ENCODE peak calls at places on chromosomes 1 and 21, in seven cellular contexts. One of them, this sample, is unnamed.

GRCh38 chr1:1020415-1021009 is 592 bp downstream of the AGRN start:
- DNase-seq in sigmoid colon: no peak
- DNase-seq in HCT116: no peak
- DNase-seq in spleen: no peak
- DNase-seq in esophagus muscularis mucosa: no peak
- DNase-seq in stomach: no peak
- DNase-seq in transverse colon: no peak
- DNase-seq in this sample: no peak

GRCh38 chr1:225813250-225813964 is 3.5 kb downstream of the EPHX1 start:
- DNase-seq in transverse colon: peak
- DNase-seq in esophagus muscularis mucosa: no peak
- DNase-seq in sigmoid colon: peak
- DNase-seq in spleen: no peak
- DNase-seq in HCT116: no peak
- DNase-seq in stomach: peak
- DNase-seq in this sample: no peak

GRCh38 chr1:154819628-154820590 is 50.2 kb downstream of the KCNN3 start:
- DNase-seq in spleen: no peak
- DNase-seq in esophagus muscularis mucosa: no peak
- DNase-seq in HCT116: peak
- DNase-seq in stomach: peak
- DNase-seq in transverse colon: no peak
- DNase-seq in sigmoid colon: no peak
- DNase-seq in this sample: no peak

GRCh38 chr21:29232601-29233541 is 65.9 kb upstream of the BACH1 start:
- DNase-seq in stomach: no peak
- DNase-seq in sigmoid colon: no peak
- DNase-seq in esophagus muscularis mucosa: no peak
- DNase-seq in transverse colon: no peak
- DNase-seq in spleen: no peak
- DNase-seq in HCT116: no peak
- DNase-seq in this sample: no peak

GRCh38 chr21:15121655-15122120 is 56.9 kb upstream of the NRIP1 start:
- DNase-seq in stomach: peak
- DNase-seq in spleen: no peak
- DNase-seq in esophagus muscularis mucosa: no peak
- DNase-seq in sigmoid colon: no peak
- DNase-seq in HCT116: no peak
- DNase-seq in transverse colon: no peak
- DNase-seq in this sample: no peak

GRCh38 chr1:28887835-28888682 is 26.3 kb upstream of the EPB41 start:
- DNase-seq in spleen: peak
- DNase-seq in transverse colon: peak
- DNase-seq in stomach: peak
- DNase-seq in sigmoid colon: peak
- DNase-seq in HCT116: no peak
- DNase-seq in esophagus muscularis mucosa: no peak
- DNase-seq in this sample: no peak

GRCh38 chr1:162835157-162835899 is 25.6 kb downstream of the CCDC190 start:
- DNase-seq in spleen: no peak
- DNase-seq in stomach: no peak
- DNase-seq in transverse colon: no peak
- DNase-seq in esophagus muscularis mucosa: no peak
- DNase-seq in sigmoid colon: no peak
- DNase-seq in HCT116: no peak
- DNase-seq in this sample: no peak

GRCh38 chr1:190043655-190044054 is 434.0 kb downstream of the BRINP3 start:
- DNase-seq in esophagus muscularis mucosa: no peak
- DNase-seq in stomach: no peak
- DNase-seq in sigmoid colon: no peak
- DNase-seq in transverse colon: no peak
- DNase-seq in HCT116: no peak
- DNase-seq in spleen: no peak
- DNase-seq in this sample: no peak

GRCh38 chr1:175933801-175934200 is 190.4 kb upstream of the TNR start:
- DNase-seq in spleen: no peak
- DNase-seq in transverse colon: no peak
- DNase-seq in stomach: no peak
- DNase-seq in esophagus muscularis mucosa: no peak
- DNase-seq in HCT116: no peak
- DNase-seq in sigmoid colon: no peak
- DNase-seq in this sample: no peak

GRCh38 chr1:97332716-97333115 is 588.1 kb downstream of the DPYD start:
- DNase-seq in esophagus muscularis mucosa: no peak
- DNase-seq in stomach: no peak
- DNase-seq in transverse colon: no peak
- DNase-seq in HCT116: no peak
- DNase-seq in spleen: no peak
- DNase-seq in sigmoid colon: no peak
- DNase-seq in this sample: no peak

GRCh38 chr21:15703932-15704331 is 25.9 kb upstream of the USP25 start:
- DNase-seq in stomach: no peak
- DNase-seq in transverse colon: no peak
- DNase-seq in esophagus muscularis mucosa: no peak
- DNase-seq in sigmoid colon: no peak
- DNase-seq in spleen: no peak
- DNase-seq in HCT116: no peak
- DNase-seq in this sample: no peak

GRCh38 chr1:3504823-3505155 is 50.3 kb downstream of the ARHGEF16 start:
- DNase-seq in esophagus muscularis mucosa: no peak
- DNase-seq in transverse colon: no peak
- DNase-seq in spleen: no peak
- DNase-seq in stomach: no peak
- DNase-seq in sigmoid colon: no peak
- DNase-seq in HCT116: no peak
- DNase-seq in this sample: no peak

GRCh38 chr1:62128765-62129164 is 65.9 kb upstream of the L1TD1 start:
- DNase-seq in spleen: no peak
- DNase-seq in stomach: no peak
- DNase-seq in sigmoid colon: no peak
- DNase-seq in transverse colon: no peak
- DNase-seq in esophagus muscularis mucosa: no peak
- DNase-seq in HCT116: no peak
- DNase-seq in this sample: no peak

DNA sequence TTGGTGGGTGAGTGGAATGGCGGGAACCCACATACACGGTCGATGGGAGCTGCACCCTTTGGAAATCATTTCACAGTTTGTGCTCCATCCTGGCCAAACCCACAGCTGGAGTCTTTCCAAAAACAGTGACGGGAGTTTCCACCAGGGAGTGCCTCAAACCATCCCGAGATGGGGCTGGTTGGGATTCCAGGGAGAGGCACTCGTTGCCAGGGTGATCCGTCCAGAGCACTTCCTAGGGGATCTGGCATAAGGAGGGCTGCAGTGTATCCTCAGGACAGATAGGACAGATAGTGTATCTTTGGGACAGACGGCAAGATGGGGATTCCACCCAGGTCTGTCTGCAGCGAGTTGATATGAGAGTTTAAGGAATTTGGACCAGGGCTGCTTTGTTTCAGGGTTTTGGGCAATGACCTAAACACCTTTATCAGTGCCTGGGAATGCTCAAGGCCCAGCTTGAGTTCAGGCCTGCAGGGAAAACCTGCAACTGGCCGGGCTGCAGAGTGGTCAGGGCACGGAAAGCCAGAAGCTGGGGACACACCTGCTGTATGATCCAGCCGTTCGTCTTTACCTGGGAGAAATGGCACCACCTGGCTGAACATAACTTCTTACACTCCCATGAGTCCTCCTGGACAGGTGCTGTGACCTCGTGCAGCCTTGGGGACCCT is 3.4 kb upstream of the POFUT2 start:
- DNase-seq in transverse colon: no peak
- DNase-seq in HCT116: no peak
- DNase-seq in esophagus muscularis mucosa: no peak
- DNase-seq in stomach: peak
- DNase-seq in sigmoid colon: peak
- DNase-seq in spleen: no peak
- DNase-seq in this sample: no peak
- TF ChIP-seq POLR2A in transverse colon: no peak
- TF ChIP-seq POLR2A in HCT116: no peak
- TF ChIP-seq POLR2A in esophagus muscularis mucosa: no peak
- TF ChIP-seq POLR2A in stomach: no peak
- TF ChIP-seq POLR2A in sigmoid colon: no peak
- TF ChIP-seq POLR2A in spleen: no peak
- TF ChIP-seq POLR2A in this sample: no peak

GRCh38 chr1:54886724-54887664 is at the start of gene DHCR24:
- DNase-seq in stomach: peak
- DNase-seq in sigmoid colon: peak
- DNase-seq in transverse colon: peak
- DNase-seq in spleen: peak
- DNase-seq in esophagus muscularis mucosa: no peak
- DNase-seq in HCT116: peak
- DNase-seq in this sample: peak
- TF ChIP-seq POLR2AphosphoS5 in stomach: no peak
- TF ChIP-seq POLR2AphosphoS5 in sigmoid colon: no peak
- TF ChIP-seq POLR2AphosphoS5 in transverse colon: peak
- TF ChIP-seq POLR2AphosphoS5 in spleen: peak
- TF ChIP-seq POLR2AphosphoS5 in esophagus muscularis mucosa: peak
- TF ChIP-seq POLR2AphosphoS5 in HCT116: peak
- TF ChIP-seq POLR2AphosphoS5 in this sample: peak

GRCh38 chr1:11842154-11843041 is 5.2 kb downstream of the NPPA start:
- DNase-seq in esophagus muscularis mucosa: no peak
- DNase-seq in transverse colon: peak
- DNase-seq in spleen: peak
- DNase-seq in stomach: no peak
- DNase-seq in HCT116: no peak
- DNase-seq in sigmoid colon: no peak
- DNase-seq in this sample: no peak

GRCh38 chr1:11841245-11842153 is 6.1 kb downstream of the NPPA start:
- DNase-seq in HCT116: no peak
- DNase-seq in spleen: no peak
- DNase-seq in esophagus muscularis mucosa: no peak
- DNase-seq in sigmoid colon: no peak
- DNase-seq in stomach: no peak
- DNase-seq in transverse colon: no peak
- DNase-seq in this sample: no peak

GRCh38 chr1:11847667-11848445 is at the start of gene NPPA:
- DNase-seq in HCT116: no peak
- DNase-seq in esophagus muscularis mucosa: no peak
- DNase-seq in spleen: no peak
- DNase-seq in transverse colon: no peak
- DNase-seq in stomach: no peak
- DNase-seq in sigmoid colon: no peak
- DNase-seq in this sample: no peak

GRCh38 chr1:11850121-11850520 is 2.5 kb upstream of the NPPA start:
- DNase-seq in esophagus muscularis mucosa: no peak
- DNase-seq in HCT116: no peak
- DNase-seq in spleen: no peak
- DNase-seq in stomach: no peak
- DNase-seq in sigmoid colon: no peak
- DNase-seq in transverse colon: no peak
- DNase-seq in this sample: no peak

GRCh38 chr1:11845641-11846335 is 1.8 kb downstream of the NPPA start:
- DNase-seq in HCT116: no peak
- DNase-seq in spleen: no peak
- DNase-seq in transverse colon: no peak
- DNase-seq in esophagus muscularis mucosa: no peak
- DNase-seq in sigmoid colon: no peak
- DNase-seq in stomach: no peak
- DNase-seq in this sample: no peak
- TF ChIP-seq CTCF in HCT116: no peak
- TF ChIP-seq CTCF in spleen: no peak
- TF ChIP-seq CTCF in transverse colon: no peak
- TF ChIP-seq CTCF in esophagus muscularis mucosa: no peak
- TF ChIP-seq CTCF in sigmoid colon: no peak
- TF ChIP-seq CTCF in stomach: no peak
- TF ChIP-seq CTCF in this sample: no peak

GRCh38 chr1:198653815-198654413 is 15.1 kb downstream of the PTPRC start:
- DNase-seq in transverse colon: no peak
- DNase-seq in HCT116: no peak
- DNase-seq in stomach: no peak
- DNase-seq in sigmoid colon: no peak
- DNase-seq in esophagus muscularis mucosa: no peak
- DNase-seq in spleen: no peak
- DNase-seq in this sample: no peak

GRCh38 chr1:198655464-198656121 is 16.8 kb downstream of the PTPRC start:
- DNase-seq in sigmoid colon: no peak
- DNase-seq in transverse colon: no peak
- DNase-seq in esophagus muscularis mucosa: no peak
- DNase-seq in spleen: no peak
- DNase-seq in HCT116: no peak
- DNase-seq in stomach: no peak
- DNase-seq in this sample: no peak

GRCh38 chr1:198660341-198661056 is 21.7 kb downstream of the PTPRC start:
- DNase-seq in stomach: no peak
- DNase-seq in esophagus muscularis mucosa: no peak
- DNase-seq in HCT116: no peak
- DNase-seq in spleen: no peak
- DNase-seq in transverse colon: no peak
- DNase-seq in sigmoid colon: no peak
- DNase-seq in this sample: no peak

GRCh38 chr1:198657550-198658064 is 18.8 kb downstream of the PTPRC start:
- DNase-seq in esophagus muscularis mucosa: no peak
- DNase-seq in transverse colon: no peak
- DNase-seq in spleen: no peak
- DNase-seq in sigmoid colon: no peak
- DNase-seq in HCT116: no peak
- DNase-seq in stomach: no peak
- DNase-seq in this sample: peak

DNA sequence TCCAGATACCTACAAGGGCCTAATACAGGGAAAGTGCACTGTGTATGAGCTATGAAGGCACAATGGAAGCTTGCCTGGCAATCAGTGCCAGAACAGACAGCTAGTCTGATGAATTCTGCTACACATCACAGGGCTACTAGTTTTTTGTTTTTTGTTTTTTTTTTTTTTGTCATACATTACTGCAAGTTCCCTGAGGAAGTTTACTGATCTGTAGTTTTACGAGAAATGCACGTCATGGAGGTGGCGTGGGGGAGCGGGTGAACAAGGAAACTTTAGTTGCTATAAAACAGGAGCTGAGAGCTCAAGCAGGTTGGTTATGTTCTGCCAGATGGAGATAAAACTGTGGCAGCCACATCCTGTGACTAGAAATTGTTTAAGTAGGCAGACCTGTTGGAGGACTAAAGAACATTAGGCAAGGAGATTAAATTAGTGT is 17.7 kb downstream of the PTPRC start:
- DNase-seq in transverse colon: peak
- DNase-seq in stomach: peak
- DNase-seq in HCT116: no peak
- DNase-seq in spleen: peak
- DNase-seq in esophagus muscularis mucosa: no peak
- DNase-seq in sigmoid colon: peak
- DNase-seq in this sample: peak
- TF ChIP-seq POLR2A in transverse colon: no peak
- TF ChIP-seq POLR2A in stomach: no peak
- TF ChIP-seq POLR2A in HCT116: no peak
- TF ChIP-seq POLR2A in spleen: no peak
- TF ChIP-seq POLR2A in esophagus muscularis mucosa: no peak
- TF ChIP-seq POLR2A in sigmoid colon: no peak
- TF ChIP-seq POLR2A in this sample: no peak

DNA sequence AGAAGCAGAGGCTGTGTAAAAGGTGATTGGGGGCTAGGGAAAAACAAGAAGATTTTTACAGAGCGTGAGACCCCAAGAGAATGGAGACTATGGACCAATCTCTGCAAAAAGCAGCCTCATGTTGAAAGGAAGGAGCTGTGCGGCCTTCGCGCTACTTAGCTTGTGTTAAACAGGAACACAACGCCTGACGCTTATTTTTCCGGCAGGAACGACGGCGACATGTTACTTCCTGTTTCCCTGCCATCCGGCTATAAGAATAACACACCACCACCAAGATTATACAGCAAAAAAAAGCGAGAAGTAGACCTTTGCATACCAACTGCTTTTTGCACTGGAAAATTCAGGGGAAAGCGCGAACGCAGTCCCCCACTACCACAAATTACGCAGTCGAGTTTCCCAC is 272.7 kb downstream of the FAM72C start:
- DNase-seq in stomach: no peak
- DNase-seq in spleen: no peak
- DNase-seq in esophagus muscularis mucosa: no peak
- DNase-seq in sigmoid colon: no peak
- DNase-seq in transverse colon: no peak
- DNase-seq in HCT116: no peak
- DNase-seq in this sample: no peak
- TF ChIP-seq POLR2AphosphoS5 in stomach: no peak
- TF ChIP-seq POLR2AphosphoS5 in spleen: no peak
- TF ChIP-seq POLR2AphosphoS5 in esophagus muscularis mucosa: no peak
- TF ChIP-seq POLR2AphosphoS5 in sigmoid colon: no peak
- TF ChIP-seq POLR2AphosphoS5 in transverse colon: no peak
- TF ChIP-seq POLR2AphosphoS5 in HCT116: no peak
- TF ChIP-seq POLR2AphosphoS5 in this sample: no peak